ENCODE peak calls at places on chromosomes 2 and 18, in ten cellular contexts. T is CD4-positive, alpha-beta T cell; U is B cell; Z is OCI-LY7; C is HL-60; A is PC-3; R is breast epithelium; H is WERI-Rb-1; F is A673; I is endothelial cell. G is an unnamed sample.
A peak's percentile ranks its signal among the peaks of the same experiment; 100 is the strongest.

GRCh38 chr2:71940695-71941094 is 207.0 kb downstream of the CYP26B1 start:
- DNase-seq in F (no peak), A (no peak), R (no peak), I (no peak), C (no peak), H (no peak), T (no peak), Z (no peak), U (peak; percentile 13), G (no peak)

GRCh38 chr2:196177124-196177523 is 5.7 kb upstream of the STK17B start:
- DNase-seq in H (no peak), A (no peak), F (no peak), U (no peak), I (no peak), Z (peak; percentile 53), C (no peak), T (no peak), R (no peak), G (no peak)

GRCh38 chr18:58579561-58580047 is 49.3 kb downstream of the ALPK2 start:
- DNase-seq in A (no peak), T (no peak), U (no peak), H (no peak), C (no peak), F (no peak), R (no peak), Z (no peak), I (no peak), G (no peak)

GRCh38 chr2:23430263-23430662 is 45.3 kb downstream of the KLHL29 start:
- DNase-seq in A (peak; percentile 45), I (no peak), T (no peak), Z (no peak), F (no peak), U (no peak), H (no peak), C (no peak), R (no peak), G (no peak)

GRCh38 chr18:34809697-34810096 is 99.6 kb downstream of the DTNA start:
- DNase-seq in R (no peak), U (no peak), T (no peak), H (peak; percentile 44), A (peak; percentile 38), I (peak; percentile 65), F (peak; percentile 79), Z (no peak), C (peak; percentile 37), G (no peak)

GRCh38 chr2:194096402-194096801 is 1560.6 kb upstream of the SLC39A10 start:
- DNase-seq in U (no peak), I (no peak), Z (no peak), A (no peak), F (no peak), T (no peak), C (no peak), H (no peak), R (no peak), G (no peak)

GRCh38 chr2:27878825-27879224 is 11.4 kb downstream of the RBKS start:
- DNase-seq in C (no peak), Z (no peak), U (no peak), T (no peak), A (no peak), I (no peak), R (no peak), H (no peak), F (no peak), G (no peak)

GRCh38 chr2:45002661-45003210 is 6.5 kb downstream of the SIX2 start:
- DNase-seq in H (no peak), I (no peak), R (no peak), C (no peak), Z (no peak), F (no peak), T (no peak), U (no peak), A (no peak), G (no peak)

GRCh38 chr2:170747921-170748320 is 22.3 kb upstream of the ERICH2 start:
- DNase-seq in H (no peak), R (no peak), Z (no peak), U (no peak), F (no peak), T (no peak), I (no peak), A (peak; percentile 76), C (no peak), G (no peak)

GRCh38 chr18:7757175-7757574 is 190.1 kb downstream of the PTPRM start:
- DNase-seq in U (no peak), R (no peak), C (no peak), Z (no peak), T (no peak), H (no peak), A (peak; percentile 68), I (no peak), F (no peak), G (no peak)

GRCh38 chr18:62399781-62400308 is 74.7 kb downstream of the TNFRSF11A start:
- DNase-seq in Z (no peak), R (no peak), H (peak; percentile 47), I (peak; percentile 27), T (no peak), C (no peak), F (peak; percentile 16), A (peak; percentile 93), U (no peak), G (no peak)

GRCh38 chr2:159879061-159879604 is 81.1 kb upstream of the CD302 start:
- DNase-seq in Z (no peak), A (peak; percentile 41), H (no peak), I (no peak), U (no peak), R (no peak), T (no peak), C (no peak), F (no peak), G (no peak)

GRCh38 chr2:211944572-211944971 is 594.0 kb downstream of the ERBB4 start:
- DNase-seq in R (no peak), Z (peak; percentile 19), H (no peak), C (no peak), I (no peak), A (no peak), T (no peak), F (no peak), U (no peak), G (no peak)

GRCh38 chr2:187117483-187117882 is 268.5 kb upstream of the ZSWIM2 start:
- DNase-seq in Z (no peak), I (no peak), U (no peak), F (peak; percentile 37), R (no peak), T (no peak), H (no peak), C (no peak), A (no peak), G (no peak)
- TF ChIP-seq CTCF in Z (no peak), I (no peak), U (no peak), F (peak; percentile 17), R (no peak), T (no peak), H (no peak), C (no peak), A (no peak), G (no peak)

GRCh38 chr2:29317077-29317517 is 201.9 kb downstream of the CLIP4 start:
- DNase-seq in I (no peak), U (no peak), A (peak; percentile 28), R (no peak), F (no peak), T (no peak), Z (no peak), H (no peak), C (peak; percentile 5), G (no peak)
- TF ChIP-seq CTCF in I (no peak), U (no peak), A (no peak), R (no peak), F (no peak), T (no peak), Z (no peak), H (no peak), C (no peak), G (no peak)

GRCh38 chr18:76866631-76867030 is 44.3 kb downstream of the ZNF236 start:
- DNase-seq in U (no peak), Z (no peak), H (no peak), A (no peak), R (no peak), C (no peak), F (no peak), I (no peak), T (no peak), G (no peak)
- TF ChIP-seq CTCF in U (no peak), Z (no peak), H (no peak), A (no peak), R (no peak), C (no peak), F (no peak), I (no peak), T (no peak), G (no peak)

GRCh38 chr2:158723311-158723838 is 71.7 kb upstream of the DAPL1 start:
- DNase-seq in U (no peak), Z (no peak), I (no peak), A (peak; percentile 61), C (no peak), F (no peak), T (no peak), R (no peak), H (no peak), G (no peak)

GRCh38 chr2:158725496-158725895 is 69.6 kb upstream of the DAPL1 start:
- DNase-seq in F (no peak), T (no peak), A (peak; percentile 69), Z (no peak), H (no peak), R (no peak), I (no peak), U (no peak), C (no peak), G (no peak)

GRCh38 chr2:158724803-158725271 is 70.3 kb upstream of the DAPL1 start:
- DNase-seq in A (peak; percentile 93), R (no peak), F (no peak), T (no peak), H (no peak), Z (no peak), C (no peak), I (no peak), U (no peak), G (no peak)

GRCh38 chr2:158722266-158723105 is 72.6 kb upstream of the DAPL1 start:
- DNase-seq in A (no peak), F (no peak), R (no peak), T (no peak), C (no peak), U (no peak), I (no peak), Z (no peak), H (no peak), G (no peak)

DNA sequence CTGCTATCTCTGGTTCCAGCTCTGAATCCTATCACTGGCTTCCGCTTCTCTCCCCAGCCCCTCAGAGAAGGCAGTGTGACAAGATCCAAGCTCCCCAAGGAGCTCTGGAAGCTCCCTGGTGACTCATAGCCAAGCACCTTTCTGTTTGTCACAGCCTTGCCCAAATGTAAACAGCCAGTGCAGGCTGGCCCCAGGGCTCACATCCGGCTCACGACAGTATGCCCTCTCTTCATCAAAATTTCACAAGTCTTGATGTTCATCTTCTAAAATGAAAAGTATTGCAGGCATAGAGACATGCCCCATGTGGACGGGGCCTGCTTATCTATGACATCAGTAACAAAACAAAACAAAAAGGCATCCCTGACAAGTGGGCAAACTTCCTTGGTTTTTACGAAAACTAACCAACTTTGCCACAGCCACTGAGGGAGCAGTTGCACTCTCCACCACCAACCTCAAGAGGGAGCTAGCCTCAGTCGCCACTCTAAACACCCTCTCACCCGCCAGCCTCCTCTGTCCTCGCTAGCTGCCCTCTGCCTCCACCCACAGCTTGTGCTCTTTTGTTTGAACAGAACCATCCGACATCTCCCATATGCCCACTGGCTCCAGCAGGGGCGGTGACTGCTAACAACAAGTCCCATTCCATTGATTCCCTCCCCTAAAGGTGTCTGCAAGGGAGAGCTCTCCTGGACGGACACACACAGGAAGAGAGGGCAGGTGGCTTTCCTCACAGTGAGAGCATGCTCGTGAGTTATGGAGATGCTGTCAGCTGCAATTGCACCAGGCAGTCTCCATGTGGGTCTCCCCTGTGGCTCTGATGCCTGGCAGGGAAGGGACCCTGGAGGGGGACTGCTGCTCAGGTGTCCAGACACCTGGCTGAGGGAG is 71.0 kb upstream of the DAPL1 start:
- DNase-seq in U (no peak), F (peak; percentile 12), T (no peak), R (peak; percentile 78), A (peak; percentile 94), C (no peak), H (no peak), Z (no peak), I (peak; percentile 38), G (no peak)
- TF ChIP-seq CTCF in U (no peak), F (peak; percentile 49), T (no peak), R (peak; percentile 56), A (peak; percentile 78), C (peak; percentile 2), H (peak; percentile 70), Z (peak; percentile 60), I (peak; percentile 64), G (peak; percentile 41)